ENCODE peak calls at places on chromosomes 11 and 22, in seven cellular contexts. O, R, M, V, E, Q and B are unnamed samples.

GRCh38 chr11:3857628-3858027 is 2.2 kb downstream of the STIM1 start:
- DNase-seq in O (no peak), R (no peak), M (no peak), V (no peak), E (no peak), Q (no peak), B (no peak)

GRCh38 chr11:76919887-76920746 is 59.4 kb downstream of the ACER3 start:
- DNase-seq in O (peak; percentile 76), R (peak; percentile 60), M (no peak), V (peak; percentile 65), E (peak; percentile 85), Q (peak; percentile 60), B (peak; percentile 89)

GRCh38 chr11:35162795-35163194 is 23.8 kb downstream of the CD44 start:
- DNase-seq in O (no peak), R (no peak), M (no peak), V (no peak), E (no peak), Q (no peak), B (no peak)

GRCh38 chr11:72433455-72434061 is 773 bp downstream of the CLPB start:
- DNase-seq in O (no peak), R (no peak), M (no peak), V (no peak), E (no peak), Q (peak; percentile 22), B (no peak)

GRCh38 chr22:30205281-30206115 is 41.1 kb downstream of the LIF start:
- DNase-seq in O (peak; percentile 82), R (no peak), M (no peak), V (peak; percentile 98), E (peak; percentile 73), Q (peak; percentile 52), B (no peak)

GRCh38 chr11:17986007-17986710 is 26.7 kb downstream of the SERGEF start:
- DNase-seq in O (peak; percentile 53), R (peak; percentile 15), M (no peak), V (peak; percentile 63), E (no peak), Q (peak; percentile 25), B (no peak)

GRCh38 chr22:49033616-49034015 is 794.1 kb downstream of the BRD1 start:
- DNase-seq in O (no peak), R (no peak), M (no peak), V (no peak), E (no peak), Q (no peak), B (no peak)

GRCh38 chr22:50445071-50445879 is 29.6 kb downstream of the SBF1 start:
- DNase-seq in O (peak; percentile 25), R (no peak), M (no peak), V (no peak), E (no peak), Q (peak; percentile 16), B (no peak)

GRCh38 chr11:32947985-32948384 is 55.4 kb downstream of the QSER1 start:
- DNase-seq in O (no peak), R (no peak), M (no peak), V (no peak), E (no peak), Q (no peak), B (no peak)

GRCh38 chr11:2912498-2912897 is 16.7 kb downstream of the PHLDA2 start:
- DNase-seq in O (no peak), R (peak; percentile 87), M (no peak), V (no peak), E (no peak), Q (no peak), B (no peak)

GRCh38 chr22:24937114-24937513 is 9.4 kb downstream of the LHFPL7 start:
- DNase-seq in O (no peak), R (no peak), M (no peak), V (no peak), E (no peak), Q (no peak), B (peak; percentile 52)

GRCh38 chr11:95453616-95454118 is 222.7 kb upstream of the SESN3 start:
- DNase-seq in O (peak; percentile 71), R (peak; percentile 6), M (peak; percentile 72), V (no peak), E (peak; percentile 80), Q (peak; percentile 68), B (peak; percentile 20)

GRCh38 chr22:26589367-26589844 is 526 bp downstream of the TPST2 start:
- DNase-seq in O (peak; percentile 51), R (no peak), M (no peak), V (no peak), E (no peak), Q (peak; percentile 23), B (peak; percentile 51)

GRCh38 chr22:22527312-22527711 is 7.2 kb upstream of the ZNF280A start:
- DNase-seq in O (no peak), R (no peak), M (no peak), V (no peak), E (no peak), Q (no peak), B (no peak)

GRCh38 chr11:12826441-12826840 is 152.2 kb downstream of the TEAD1 start:
- DNase-seq in O (no peak), R (no peak), M (no peak), V (no peak), E (no peak), Q (no peak), B (no peak)
- TF ChIP-seq CTCF in O (no peak), R (no peak), M (no peak), V (no peak), E (no peak), Q (no peak), B (no peak)

GRCh38 chr22:33674357-33674756 is 245.9 kb downstream of the LARGE1 start:
- DNase-seq in O (no peak), R (no peak), M (no peak), V (no peak), E (no peak), Q (no peak), B (no peak)
- H3K9me3 ChIP-seq in O (no peaks in the 10 kb centered on the region), R (peaks cover 35% of the 10 kb centered on the region), M (no peaks in the 10 kb centered on the region), V (no peaks in the 10 kb centered on the region), E (no peaks in the 10 kb centered on the region), Q (no peaks in the 10 kb centered on the region), B (no peaks in the 10 kb centered on the region)

GRCh38 chr11:46392421-46393230 is 1.1 kb upstream of the CHRM4 start:
- DNase-seq in O (peak; percentile 88), R (no peak), M (no peak), V (peak; percentile 48), E (peak; percentile 86), Q (peak; percentile 91), B (peak; percentile 94)

GRCh38 chr11:46389450-46390330 is 1.9 kb downstream of the CHRM4 start:
- DNase-seq in O (peak; percentile 66), R (peak; percentile 54), M (no peak), V (no peak), E (no peak), Q (peak; percentile 74), B (peak; percentile 90)

GRCh38 chr11:46391578-46392420 is at the start of gene CHRM4:
- DNase-seq in O (no peak), R (no peak), M (no peak), V (no peak), E (peak; percentile 62), Q (peak; percentile 31), B (peak; percentile 79)

GRCh38 chr11:46390331-46391171 is 1.0 kb downstream of the CHRM4 start:
- DNase-seq in O (no peak), R (no peak), M (no peak), V (no peak), E (no peak), Q (no peak), B (no peak)

GRCh38 chr11:46391186-46391577 is 394 bp downstream of the CHRM4 start:
- DNase-seq in O (no peak), R (no peak), M (no peak), V (no peak), E (no peak), Q (no peak), B (no peak)
- H3K4me3 ChIP-seq in O (no peak overlapping the region), R (peak overlapping the region; percentile 30), M (peak overlapping the region; percentile 49), V (peak overlapping the region; percentile 48), E (peak overlapping the region; percentile 7), Q (peak overlapping the region; percentile 49), B (peak overlapping the region; percentile 38)

GRCh38 chr11:61815790-61816735 is 740 bp downstream of the FADS1 start:
- DNase-seq in O (peak; percentile 78), R (peak; percentile 27), M (no peak), V (no peak), E (peak; percentile 89), Q (peak; percentile 73), B (peak; percentile 85)
- TF ChIP-seq CTCF in O (no peak), R (no peak), M (no peak), V (no peak), E (no peak), Q (no peak), B (no peak)